ENCODE peak calls at places on chromosomes 5 and 9, in four cellular contexts. One of them, this sample, is unnamed.

GRCh38 chr9:87392091-87392490 is 105.6 kb upstream of the DAPK1 start:
- DNase-seq in naive thymus-derived CD4-positive, alpha-beta T cell: no peak
- DNase-seq in endodermal cell: no peak
- DNase-seq in fibroblast of the aortic adventitia: no peak
- DNase-seq in this sample: no peak

GRCh38 chr9:111969622-111970021 is 73.0 kb downstream of the UGCG start:
- DNase-seq in naive thymus-derived CD4-positive, alpha-beta T cell: no peak
- DNase-seq in endodermal cell: no peak
- DNase-seq in fibroblast of the aortic adventitia: no peak
- DNase-seq in this sample: no peak

GRCh38 chr5:133682496-133682895 is 70.2 kb upstream of the FSTL4 start:
- DNase-seq in naive thymus-derived CD4-positive, alpha-beta T cell: no peak
- DNase-seq in endodermal cell: peak; percentile 34
- DNase-seq in fibroblast of the aortic adventitia: no peak
- DNase-seq in this sample: no peak

GRCh38 chr9:69542942-69543704 is 129.0 kb downstream of the APBA1 start:
- DNase-seq in naive thymus-derived CD4-positive, alpha-beta T cell: no peak
- DNase-seq in endodermal cell: peak; percentile 85
- DNase-seq in fibroblast of the aortic adventitia: peak; percentile 4
- DNase-seq in this sample: no peak

GRCh38 chr5:67815455-67816391 is 399.8 kb upstream of the PIK3R1 start:
- DNase-seq in naive thymus-derived CD4-positive, alpha-beta T cell: no peak
- DNase-seq in endodermal cell: no peak
- DNase-seq in fibroblast of the aortic adventitia: peak; percentile 66
- DNase-seq in this sample: no peak

GRCh38 chr5:133962801-133963476 is 5.5 kb downstream of the C5orf15 start:
- DNase-seq in naive thymus-derived CD4-positive, alpha-beta T cell: no peak
- DNase-seq in endodermal cell: no peak
- DNase-seq in fibroblast of the aortic adventitia: peak; percentile 55
- DNase-seq in this sample: peak; percentile 22

GRCh38 chr5:1836176-1836890 is 35.1 kb downstream of the NDUFS6 start:
- DNase-seq in naive thymus-derived CD4-positive, alpha-beta T cell: no peak
- DNase-seq in endodermal cell: no peak
- DNase-seq in fibroblast of the aortic adventitia: no peak
- DNase-seq in this sample: no peak

GRCh38 chr5:10489810-10490426 is 48.2 kb downstream of the ROPN1L start:
- DNase-seq in naive thymus-derived CD4-positive, alpha-beta T cell: peak; percentile 2
- DNase-seq in endodermal cell: no peak
- DNase-seq in fibroblast of the aortic adventitia: peak; percentile 49
- DNase-seq in this sample: no peak

GRCh38 chr5:143446535-143447226 is 43.2 kb upstream of the NR3C1 start:
- DNase-seq in naive thymus-derived CD4-positive, alpha-beta T cell: no peak
- DNase-seq in endodermal cell: no peak
- DNase-seq in fibroblast of the aortic adventitia: no peak
- DNase-seq in this sample: no peak

GRCh38 chr5:113806250-113806649 is 292.8 kb downstream of the YTHDC2 start:
- DNase-seq in naive thymus-derived CD4-positive, alpha-beta T cell: no peak
- DNase-seq in endodermal cell: peak; percentile 51
- DNase-seq in fibroblast of the aortic adventitia: peak; percentile 2
- DNase-seq in this sample: peak; percentile 8

GRCh38 chr9:86354882-86355399 is 731 bp upstream of the TUT7 start:
- DNase-seq in naive thymus-derived CD4-positive, alpha-beta T cell: no peak
- DNase-seq in endodermal cell: no peak
- DNase-seq in fibroblast of the aortic adventitia: peak; percentile 40
- DNase-seq in this sample: no peak

GRCh38 chr5:65307088-65307487 is 174.6 kb downstream of the ADAMTS6 start:
- DNase-seq in naive thymus-derived CD4-positive, alpha-beta T cell: no peak
- DNase-seq in endodermal cell: no peak
- DNase-seq in fibroblast of the aortic adventitia: peak; percentile 30
- DNase-seq in this sample: no peak

GRCh38 chr9:134088064-134088725 is 20.4 kb upstream of the BRD3 start:
- DNase-seq in naive thymus-derived CD4-positive, alpha-beta T cell: no peak
- DNase-seq in endodermal cell: no peak
- DNase-seq in fibroblast of the aortic adventitia: no peak
- DNase-seq in this sample: no peak

GRCh38 chr9:110440161-110440560 is 102.5 kb upstream of the TXNDC8 start:
- DNase-seq in naive thymus-derived CD4-positive, alpha-beta T cell: no peak
- DNase-seq in endodermal cell: no peak
- DNase-seq in fibroblast of the aortic adventitia: peak; percentile 92
- DNase-seq in this sample: peak; percentile 56

GRCh38 chr5:16932401-16932800 is 3.7 kb downstream of the MYO10 start:
- DNase-seq in naive thymus-derived CD4-positive, alpha-beta T cell: no peak
- DNase-seq in endodermal cell: no peak
- DNase-seq in fibroblast of the aortic adventitia: no peak
- DNase-seq in this sample: no peak

GRCh38 chr9:121225240-121225639 is 23.6 kb upstream of the RAB14 start:
- DNase-seq in naive thymus-derived CD4-positive, alpha-beta T cell: no peak
- DNase-seq in endodermal cell: no peak
- DNase-seq in fibroblast of the aortic adventitia: no peak
- DNase-seq in this sample: no peak

GRCh38 chr5:68074048-68074632 is 141.4 kb upstream of the PIK3R1 start:
- DNase-seq in naive thymus-derived CD4-positive, alpha-beta T cell: no peak
- DNase-seq in endodermal cell: no peak
- DNase-seq in fibroblast of the aortic adventitia: peak; percentile 12
- DNase-seq in this sample: no peak

GRCh38 chr5:114477816-114478330 is 116.0 kb downstream of the KCNN2 start:
- DNase-seq in naive thymus-derived CD4-positive, alpha-beta T cell: no peak
- DNase-seq in endodermal cell: no peak
- DNase-seq in fibroblast of the aortic adventitia: no peak
- DNase-seq in this sample: no peak

GRCh38 chr5:72653586-72653985 is 146.4 kb upstream of the ZNF366 start:
- DNase-seq in naive thymus-derived CD4-positive, alpha-beta T cell: no peak
- DNase-seq in endodermal cell: no peak
- DNase-seq in fibroblast of the aortic adventitia: no peak
- DNase-seq in this sample: no peak

GRCh38 chr5:39080597-39081204 is 6.5 kb upstream of the RICTOR start:
- DNase-seq in naive thymus-derived CD4-positive, alpha-beta T cell: no peak
- DNase-seq in endodermal cell: peak; percentile 72
- DNase-seq in fibroblast of the aortic adventitia: peak; percentile 85
- DNase-seq in this sample: no peak

GRCh38 chr5:57887851-57888621 is 405.4 kb upstream of the ACTBL2 start:
- DNase-seq in naive thymus-derived CD4-positive, alpha-beta T cell: no peak
- DNase-seq in endodermal cell: peak; percentile 72
- DNase-seq in fibroblast of the aortic adventitia: peak; percentile 81
- DNase-seq in this sample: no peak

GRCh38 chr5:126917918-126918623 is 112.3 kb downstream of the MARCHF3 start:
- DNase-seq in naive thymus-derived CD4-positive, alpha-beta T cell: no peak
- DNase-seq in endodermal cell: no peak
- DNase-seq in fibroblast of the aortic adventitia: peak; percentile 59
- DNase-seq in this sample: no peak

GRCh38 chr9:135592331-135592590 is 30.7 kb downstream of the PAEP start:
- DNase-seq in naive thymus-derived CD4-positive, alpha-beta T cell: no peak
- DNase-seq in endodermal cell: no peak
- DNase-seq in fibroblast of the aortic adventitia: no peak
- DNase-seq in this sample: no peak

GRCh38 chr5:136006767-136007251 is 22.0 kb upstream of the TGFBI start:
- DNase-seq in naive thymus-derived CD4-positive, alpha-beta T cell: no peak
- DNase-seq in endodermal cell: peak; percentile 39
- DNase-seq in fibroblast of the aortic adventitia: peak; percentile 94
- DNase-seq in this sample: peak; percentile 60

GRCh38 chr5:167853421-167853820 is 438.0 kb upstream of the WWC1 start:
- DNase-seq in naive thymus-derived CD4-positive, alpha-beta T cell: no peak
- DNase-seq in endodermal cell: no peak
- DNase-seq in fibroblast of the aortic adventitia: peak; percentile 72
- DNase-seq in this sample: peak; percentile 69

GRCh38 chr9:111957856-111958631 is 61.4 kb downstream of the UGCG start:
- DNase-seq in naive thymus-derived CD4-positive, alpha-beta T cell: peak; percentile 37
- DNase-seq in endodermal cell: no peak
- DNase-seq in fibroblast of the aortic adventitia: peak; percentile 99
- DNase-seq in this sample: peak; percentile 89

GRCh38 chr5:177458912-177459350 is 12.3 kb downstream of the PRR7 start:
- DNase-seq in naive thymus-derived CD4-positive, alpha-beta T cell: no peak
- DNase-seq in endodermal cell: peak; percentile 74
- DNase-seq in fibroblast of the aortic adventitia: no peak
- DNase-seq in this sample: no peak

GRCh38 chr5:131795128-131795719 is 1.6 kb downstream of the FNIP1 start:
- DNase-seq in naive thymus-derived CD4-positive, alpha-beta T cell: peak; percentile 4
- DNase-seq in endodermal cell: no peak
- DNase-seq in fibroblast of the aortic adventitia: peak; percentile 10
- DNase-seq in this sample: no peak

GRCh38 chr9:84772511-84772910 is 103.0 kb downstream of the NTRK2 start:
- DNase-seq in naive thymus-derived CD4-positive, alpha-beta T cell: no peak
- DNase-seq in endodermal cell: no peak
- DNase-seq in fibroblast of the aortic adventitia: no peak
- DNase-seq in this sample: no peak

GRCh38 chr9:112375361-112375760 is 4.5 kb upstream of the HSDL2 start:
- DNase-seq in naive thymus-derived CD4-positive, alpha-beta T cell: no peak
- DNase-seq in endodermal cell: peak; percentile 14
- DNase-seq in fibroblast of the aortic adventitia: no peak
- DNase-seq in this sample: no peak

GRCh38 chr9:127131871-127132270 is 9.4 kb upstream of the ANGPTL2 start:
- DNase-seq in naive thymus-derived CD4-positive, alpha-beta T cell: no peak
- DNase-seq in endodermal cell: peak; percentile 40
- DNase-seq in fibroblast of the aortic adventitia: peak; percentile 59
- DNase-seq in this sample: no peak

GRCh38 chr5:80189701-80190100 is 66.1 kb downstream of the SERINC5 start:
- DNase-seq in naive thymus-derived CD4-positive, alpha-beta T cell: no peak
- DNase-seq in endodermal cell: no peak
- DNase-seq in fibroblast of the aortic adventitia: no peak
- DNase-seq in this sample: no peak

GRCh38 chr9:96877269-96877668 is 23.0 kb upstream of the ZNF782 start:
- DNase-seq in naive thymus-derived CD4-positive, alpha-beta T cell: no peak
- DNase-seq in endodermal cell: no peak
- DNase-seq in fibroblast of the aortic adventitia: no peak
- DNase-seq in this sample: no peak

GRCh38 chr5:95838001-95838520 is 15.5 kb upstream of the GLRX start:
- DNase-seq in naive thymus-derived CD4-positive, alpha-beta T cell: no peak
- DNase-seq in endodermal cell: peak; percentile 5
- DNase-seq in fibroblast of the aortic adventitia: no peak
- DNase-seq in this sample: no peak

GRCh38 chr9:84754896-84755295 is 85.4 kb downstream of the NTRK2 start:
- DNase-seq in naive thymus-derived CD4-positive, alpha-beta T cell: no peak
- DNase-seq in endodermal cell: no peak
- DNase-seq in fibroblast of the aortic adventitia: no peak
- DNase-seq in this sample: no peak

GRCh38 chr9:112700080-112700479 is 17.8 kb downstream of the INIP start:
- DNase-seq in naive thymus-derived CD4-positive, alpha-beta T cell: no peak
- DNase-seq in endodermal cell: no peak
- DNase-seq in fibroblast of the aortic adventitia: no peak
- DNase-seq in this sample: no peak

GRCh38 chr9:7974335-7975005 is 174.9 kb upstream of the DMAC1 start:
- DNase-seq in naive thymus-derived CD4-positive, alpha-beta T cell: peak; percentile 41
- DNase-seq in endodermal cell: no peak
- DNase-seq in fibroblast of the aortic adventitia: no peak
- DNase-seq in this sample: no peak

GRCh38 chr5:160506006-160507004 is 84.7 kb downstream of the PTTG1 start:
- DNase-seq in naive thymus-derived CD4-positive, alpha-beta T cell: peak; percentile 80
- DNase-seq in endodermal cell: peak; percentile 53
- DNase-seq in fibroblast of the aortic adventitia: peak; percentile 64
- DNase-seq in this sample: no peak

GRCh38 chr5:59724482-59725392 is 168.8 kb downstream of the PDE4D start:
- DNase-seq in naive thymus-derived CD4-positive, alpha-beta T cell: no peak
- DNase-seq in endodermal cell: peak; percentile 80
- DNase-seq in fibroblast of the aortic adventitia: peak; percentile 39
- DNase-seq in this sample: no peak

This sample was measured in BJ.